ENCODE peak calls at places on chromosome X, in four cellular contexts. One of them, this sample, is unnamed.

GRCh38 chrX:1778817-1779216 is 164.0 kb downstream of the ASMT start:
- DNase-seq in H54: no peak
- DNase-seq in stimulated activated CD4-positive, alpha-beta T cell treated with anti-CD3 and anti-CD28 coated beads, Interleukin-2, amount 100 ng/mL, for 48 hours: no peak
- DNase-seq in IMR-90: no peak
- DNase-seq in this sample: no peak

GRCh38 chrX:71228063-71228642 is 5.1 kb downstream of the GJB1 start:
- DNase-seq in H54: no peak
- DNase-seq in IMR-90: no peak
- DNase-seq in stimulated activated CD4-positive, alpha-beta T cell treated with anti-CD3 and anti-CD28 coated beads, Interleukin-2, amount 100 ng/mL, for 48 hours: no peak
- DNase-seq in this sample: no peak

GRCh38 chrX:39476596-39476995 is 621.2 kb downstream of the BCOR start:
- DNase-seq in stimulated activated CD4-positive, alpha-beta T cell treated with anti-CD3 and anti-CD28 coated beads, Interleukin-2, amount 100 ng/mL, for 48 hours: no peak
- DNase-seq in IMR-90: no peak
- DNase-seq in H54: no peak
- DNase-seq in this sample: no peak

GRCh38 chrX:119249836-119250340 is 13.8 kb downstream of the PGRMC1 start:
- DNase-seq in H54: no peak
- DNase-seq in IMR-90: no peak
- DNase-seq in stimulated activated CD4-positive, alpha-beta T cell treated with anti-CD3 and anti-CD28 coated beads, Interleukin-2, amount 100 ng/mL, for 48 hours: no peak
- DNase-seq in this sample: no peak

GRCh38 chrX:22314211-22314610 is 41.5 kb downstream of the CBLL2 start:
- DNase-seq in H54: no peak
- DNase-seq in stimulated activated CD4-positive, alpha-beta T cell treated with anti-CD3 and anti-CD28 coated beads, Interleukin-2, amount 100 ng/mL, for 48 hours: no peak
- DNase-seq in IMR-90: no peak
- DNase-seq in this sample: no peak

GRCh38 chrX:24100713-24101112 is 46.0 kb downstream of the EIF2S3 start:
- DNase-seq in H54: no peak
- DNase-seq in IMR-90: peak
- DNase-seq in stimulated activated CD4-positive, alpha-beta T cell treated with anti-CD3 and anti-CD28 coated beads, Interleukin-2, amount 100 ng/mL, for 48 hours: no peak
- DNase-seq in this sample: peak

GRCh38 chrX:119690921-119691716 is 1.8 kb downstream of the SEPTIN6 start:
- DNase-seq in H54: no peak
- DNase-seq in IMR-90: peak
- DNase-seq in stimulated activated CD4-positive, alpha-beta T cell treated with anti-CD3 and anti-CD28 coated beads, Interleukin-2, amount 100 ng/mL, for 48 hours: no peak
- DNase-seq in this sample: no peak

GRCh38 chrX:83501003-83501402 is 7.1 kb upstream of the POU3F4 start:
- DNase-seq in H54: no peak
- DNase-seq in stimulated activated CD4-positive, alpha-beta T cell treated with anti-CD3 and anti-CD28 coated beads, Interleukin-2, amount 100 ng/mL, for 48 hours: no peak
- DNase-seq in IMR-90: no peak
- DNase-seq in this sample: no peak

GRCh38 chrX:129488359-129488758 is 34.9 kb downstream of the SMARCA1 start:
- DNase-seq in H54: no peak
- DNase-seq in IMR-90: no peak
- DNase-seq in stimulated activated CD4-positive, alpha-beta T cell treated with anti-CD3 and anti-CD28 coated beads, Interleukin-2, amount 100 ng/mL, for 48 hours: no peak
- DNase-seq in this sample: no peak

GRCh38 chrX:129733335-129733734 is 5.4 kb upstream of the XPNPEP2 start:
- DNase-seq in H54: no peak
- DNase-seq in IMR-90: no peak
- DNase-seq in stimulated activated CD4-positive, alpha-beta T cell treated with anti-CD3 and anti-CD28 coated beads, Interleukin-2, amount 100 ng/mL, for 48 hours: no peak
- DNase-seq in this sample: no peak

GRCh38 chrX:150148749-150149672 is 210.7 kb upstream of the EOLA2 start:
- DNase-seq in IMR-90: peak
- DNase-seq in stimulated activated CD4-positive, alpha-beta T cell treated with anti-CD3 and anti-CD28 coated beads, Interleukin-2, amount 100 ng/mL, for 48 hours: no peak
- DNase-seq in H54: no peak
- DNase-seq in this sample: no peak

GRCh38 chrX:68041110-68041509 is 392.2 kb downstream of the OPHN1 start:
- DNase-seq in stimulated activated CD4-positive, alpha-beta T cell treated with anti-CD3 and anti-CD28 coated beads, Interleukin-2, amount 100 ng/mL, for 48 hours: no peak
- DNase-seq in IMR-90: no peak
- DNase-seq in H54: no peak
- DNase-seq in this sample: no peak

GRCh38 chrX:1618689-1619088 is 3.8 kb downstream of the ASMT start:
- DNase-seq in IMR-90: no peak
- DNase-seq in stimulated activated CD4-positive, alpha-beta T cell treated with anti-CD3 and anti-CD28 coated beads, Interleukin-2, amount 100 ng/mL, for 48 hours: no peak
- DNase-seq in H54: no peak
- DNase-seq in this sample: no peak

GRCh38 chrX:110241816-110242215 is 76.1 kb downstream of the AMMECR1 start:
- DNase-seq in H54: no peak
- DNase-seq in IMR-90: peak
- DNase-seq in stimulated activated CD4-positive, alpha-beta T cell treated with anti-CD3 and anti-CD28 coated beads, Interleukin-2, amount 100 ng/mL, for 48 hours: no peak
- DNase-seq in this sample: no peak

GRCh38 chrX:129678176-129678880 is 23.6 kb upstream of the APLN start:
- DNase-seq in IMR-90: no peak
- DNase-seq in stimulated activated CD4-positive, alpha-beta T cell treated with anti-CD3 and anti-CD28 coated beads, Interleukin-2, amount 100 ng/mL, for 48 hours: no peak
- DNase-seq in H54: no peak
- DNase-seq in this sample: no peak

GRCh38 chrX:136028383-136028984 is 43.2 kb downstream of the SLC9A6 start:
- DNase-seq in H54: peak
- DNase-seq in IMR-90: peak
- DNase-seq in stimulated activated CD4-positive, alpha-beta T cell treated with anti-CD3 and anti-CD28 coated beads, Interleukin-2, amount 100 ng/mL, for 48 hours: no peak
- DNase-seq in this sample: peak